ENCODE peak calls at places on chromosomes 11 and 22, in nine cellular contexts. W is kidney tubule cell, I is Right ventricle myocardium inferior, K is cardiac septum, M is amniotic stem cell, L is iPS DF 19.7, J is progenitor cell of endocrine pancreas, Q is WTC11, S is osteocyte. F is an unnamed sample.

GRCh38 chr11:112222303-112222702 is 3.9 kb upstream of the PTS start:
- DNase-seq in Q (no peak), K (no peak), W (no peak), S (no peak), I (no peak), L (no peak), J (no peak), M (no peak), F (no peak)

GRCh38 chr11:70505761-70506657 is 107.7 kb downstream of the CTTN start:
- DNase-seq in J (no peak), Q (no peak), K (no peak), W (no peak), I (peak), S (no peak), M (no peak), L (no peak), F (peak)

GRCh38 chr11:78338138-78338537 is 79.5 kb downstream of the GAB2 start:
- DNase-seq in I (no peak), K (no peak), W (no peak), Q (no peak), S (no peak), L (no peak), M (no peak), J (no peak), F (no peak)

GRCh38 chr22:48276933-48277867 is 1514.8 kb downstream of the TBC1D22A start:
- DNase-seq in I (no peak), L (no peak), S (no peak), J (no peak), W (no peak), K (no peak), Q (no peak), M (no peak), F (no peak)

GRCh38 chr22:45785458-45785857 is 113.8 kb downstream of the ATXN10 start:
- DNase-seq in W (peak), I (no peak), M (no peak), S (no peak), K (no peak), Q (no peak), L (no peak), J (no peak), F (no peak)

GRCh38 chr22:48367731-48368130 is 1459.9 kb downstream of the BRD1 start:
- DNase-seq in I (no peak), M (no peak), J (no peak), S (peak), W (no peak), L (no peak), Q (no peak), K (no peak), F (peak)

GRCh38 chr11:69497221-69497787 is 15.8 kb downstream of the LINC01488 start:
- DNase-seq in W (peak), M (peak), K (peak), Q (no peak), I (peak), J (peak), L (no peak), S (no peak), F (peak)

GRCh38 chr22:46774456-46775363 is 12.3 kb downstream of the TBC1D22A start:
- DNase-seq in W (no peak), M (no peak), Q (no peak), L (no peak), K (peak), S (no peak), I (no peak), J (no peak), F (no peak)

GRCh38 chr11:65501530-65502273 is 2.9 kb downstream of the MALAT1 start:
- DNase-seq in I (no peak), M (no peak), K (peak), J (no peak), Q (no peak), L (no peak), W (peak), S (no peak), F (no peak)

GRCh38 chr11:69707156-69707555 is 3.3 kb upstream of the FGF19 start:
- DNase-seq in I (no peak), S (no peak), M (no peak), J (no peak), Q (peak), W (no peak), K (no peak), L (no peak), F (no peak)

GRCh38 chr11:115219378-115219777 is 284.8 kb downstream of the CADM1 start:
- DNase-seq in I (no peak), S (no peak), Q (no peak), M (no peak), K (no peak), W (no peak), J (no peak), L (no peak), F (no peak)

GRCh38 chr11:82718307-82718706 is 15.4 kb downstream of the FAM181B start:
- DNase-seq in M (no peak), Q (peak), L (no peak), J (no peak), S (no peak), K (no peak), I (no peak), W (peak), F (no peak)

GRCh38 chr11:120601566-120601965 is 90.0 kb downstream of the GRIK4 start:
- DNase-seq in S (no peak), L (no peak), I (no peak), J (no peak), W (peak), K (no peak), M (no peak), Q (no peak), F (no peak)

GRCh38 chr11:72300268-72300667 is 56.3 kb upstream of the PHOX2A start:
- DNase-seq in K (no peak), L (no peak), I (no peak), M (no peak), J (no peak), W (no peak), S (no peak), Q (no peak), F (no peak)